ENCODE peak calls at places on chromosomes 11 and 22, in nine cellular contexts. U is lung, Y is heart right ventricle, D is A549, M is psoas muscle, Q is IMR-90, F is upper lobe of right lung, E is PC-3, G is tibial artery. B is an unnamed sample.

GRCh38 chr11:61362542-61362875 is 335 bp downstream of the TMEM138 start:
- DNase-seq in M (no peak), D (peak; percentile 48), Y (no peak), Q (peak; percentile 65), E (peak; percentile 34), G (no peak), U (no peak), F (no peak), B (peak; percentile 39)

GRCh38 chr11:45879803-45880685 is 5.4 kb upstream of the MAPK8IP1 start:
- DNase-seq in Y (no peak), D (peak; percentile 19), M (no peak), U (no peak), E (peak; percentile 82), G (no peak), F (no peak), Q (peak; percentile 22), B (no peak)

GRCh38 chr11:114233755-114234154 is 62.4 kb upstream of the NNMT start:
- DNase-seq in Y (no peak), G (no peak), Q (peak; percentile 0), M (no peak), F (no peak), D (no peak), U (no peak), E (no peak), B (no peak)

GRCh38 chr22:23256986-23257888 is 76.9 kb downstream of the BCR start:
- DNase-seq in G (peak; percentile 93), D (no peak), M (peak; percentile 74), U (no peak), F (no peak), E (no peak), Y (peak; percentile 53), Q (no peak), B (peak; percentile 19)

GRCh38 chr22:37758698-37759097 is 49.0 kb upstream of the GCAT start:
- DNase-seq in Y (no peak), U (no peak), F (no peak), D (no peak), G (no peak), Q (no peak), E (no peak), M (no peak), B (no peak)

GRCh38 chr11:125566235-125566634 is 3.0 kb upstream of the EI24 start:
- DNase-seq in M (no peak), F (no peak), Q (no peak), E (no peak), Y (no peak), D (no peak), G (no peak), U (no peak), B (no peak)

GRCh38 chr22:44026630-44027511 is 2.8 kb downstream of the PARVB start:
- DNase-seq in M (peak; percentile 79), E (no peak), U (peak; percentile 75), Q (peak; percentile 63), G (peak; percentile 86), Y (peak; percentile 72), D (no peak), F (peak; percentile 88), B (peak; percentile 24)

GRCh38 chr11:5550440-5551095 is 2.2 kb upstream of the OR52H1 start:
- DNase-seq in E (peak; percentile 80), U (no peak), G (no peak), Q (peak; percentile 91), M (no peak), F (no peak), D (peak; percentile 21), Y (no peak), B (no peak)

DNA sequence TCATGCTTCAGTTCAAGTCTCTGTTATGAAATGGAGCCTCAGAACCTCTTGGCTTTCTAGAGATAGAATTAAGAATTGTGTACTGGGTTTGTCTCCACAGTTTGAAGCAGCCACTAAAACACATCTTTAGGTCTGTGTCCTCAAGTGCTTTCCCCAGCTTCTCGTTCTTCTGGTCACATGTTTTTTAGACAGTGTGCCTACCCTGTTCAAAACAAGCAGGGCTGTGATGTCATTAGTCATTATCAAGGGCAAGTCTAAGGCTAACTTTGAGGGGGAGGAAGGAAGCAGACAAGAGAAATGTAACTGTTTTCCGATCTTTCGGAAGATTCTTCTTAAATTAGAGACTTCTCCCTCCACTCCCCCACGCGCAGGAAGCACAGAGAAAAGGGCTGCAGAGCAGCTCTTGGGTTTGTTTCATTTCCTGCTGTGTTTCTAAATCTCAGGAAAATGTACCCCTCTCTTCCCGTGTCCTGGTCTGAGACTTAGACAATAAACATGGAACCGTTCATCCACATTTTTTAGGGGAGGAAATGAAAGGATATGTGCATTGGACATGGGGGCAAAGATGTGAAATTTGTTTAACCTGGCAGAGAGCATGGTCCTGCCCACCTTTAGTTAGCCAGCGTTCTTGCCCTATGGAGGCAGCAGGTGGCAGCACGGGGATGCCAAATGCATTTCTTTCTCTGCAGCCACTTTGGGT is 3.1 kb downstream of the AKIP1 start:
- DNase-seq in Y (no peak), Q (peak; percentile 39), E (peak; percentile 41), F (no peak), D (peak; percentile 29), G (no peak), M (no peak), U (no peak), B (no peak)
- TF ChIP-seq CTCF in Y (peak; percentile 70), Q (peak; percentile 75), E (peak; percentile 87), F (peak; percentile 70), D (peak; percentile 79), G (peak; percentile 53), M (peak; percentile 40), U (peak; percentile 31), B (peak; percentile 22)

GRCh38 chr11:75334402-75334891 is 17.0 kb downstream of the ARRB1 start:
- DNase-seq in G (no peak), Q (no peak), E (no peak), F (no peak), Y (no peak), U (no peak), M (no peak), D (no peak), B (no peak)
- H3K4me1 ChIP-seq in G (no peaks in the 10 kb centered on the region), Q (peaks cover 32% of the 10 kb centered on the region), E (peaks cover 9% of the 10 kb centered on the region), F (peaks cover 86% of the 10 kb centered on the region), Y (peaks cover 65% of the 10 kb centered on the region), U (peaks cover 7% of the 10 kb centered on the region), M (peaks cover 6% of the 10 kb centered on the region), D (peaks cover 38% of the 10 kb centered on the region), B (peaks cover 49% of the 10 kb centered on the region)

DNA sequence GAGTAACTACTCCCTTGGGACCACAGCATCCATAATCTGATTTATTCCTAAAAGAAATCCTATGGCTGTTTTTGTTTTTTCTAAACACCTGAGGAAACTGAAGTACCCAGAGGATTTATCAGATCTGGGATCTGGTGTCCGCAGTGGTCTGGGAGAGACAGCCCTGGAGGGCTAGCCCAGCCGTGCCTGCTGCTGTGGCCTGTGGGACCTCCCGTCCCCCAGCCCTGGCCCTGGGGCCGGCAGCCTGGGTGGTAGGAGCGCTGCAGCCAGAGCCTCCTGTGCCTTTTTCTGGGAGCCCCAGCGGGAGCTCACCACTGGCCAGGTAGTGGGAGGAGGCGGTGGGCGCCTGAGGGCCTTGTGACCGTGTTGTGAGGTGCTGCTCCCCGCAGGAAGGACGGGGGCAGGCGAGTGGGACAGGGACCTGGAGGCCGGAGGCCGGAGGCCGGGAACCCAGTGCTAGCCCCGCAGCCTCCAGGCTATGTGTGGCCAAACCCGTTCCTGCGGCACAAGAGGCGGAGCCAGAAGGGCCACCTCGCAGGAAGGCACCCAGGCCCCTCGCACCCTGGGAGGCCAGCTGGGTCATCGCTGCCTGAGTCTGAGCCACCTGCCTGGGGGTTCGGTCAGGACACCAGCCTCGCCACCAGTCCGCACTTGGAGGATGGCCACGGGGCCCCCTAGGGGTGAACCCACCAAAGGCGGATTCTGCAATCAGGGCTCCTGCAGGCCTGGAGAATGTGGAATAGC is 18.2 kb upstream of the C11orf96 start:
- DNase-seq in M (no peak), F (no peak), U (no peak), G (peak; percentile 70), E (no peak), Y (no peak), D (no peak), Q (no peak), B (no peak)
- TF ChIP-seq CTCF in M (peak; percentile 8), F (no peak), U (no peak), G (no peak), E (no peak), Y (no peak), D (no peak), Q (no peak), B (no peak)

GRCh38 chr11:66334605-66335442 is 1.4 kb downstream of the RIN1 start:
- DNase-seq in G (no peak), Q (no peak), U (no peak), Y (no peak), D (no peak), F (peak; percentile 60), M (no peak), E (no peak), B (no peak)

GRCh38 chr11:66332371-66333219 is 3.6 kb downstream of the RIN1 start:
- DNase-seq in D (no peak), U (no peak), Q (no peak), E (no peak), G (no peak), M (no peak), F (no peak), Y (no peak), B (no peak)

GRCh38 chr11:66331542-66332370 is 4.5 kb downstream of the RIN1 start:
- DNase-seq in F (no peak), G (no peak), E (no peak), D (no peak), Y (no peak), M (no peak), Q (no peak), U (no peak), B (no peak)

GRCh38 chr11:66333896-66334604 is 2.2 kb downstream of the RIN1 start:
- DNase-seq in D (no peak), Y (no peak), M (no peak), U (no peak), Q (no peak), G (no peak), F (peak; percentile 52), E (no peak), B (no peak)

GRCh38 chr11:66333220-66333877 is 2.9 kb downstream of the RIN1 start:
- DNase-seq in M (no peak), D (no peak), G (no peak), Q (no peak), U (no peak), Y (no peak), E (no peak), F (no peak), B (no peak)
- H3K4me1 ChIP-seq in M (peaks cover 36% of the 10 kb centered on the region), D (peaks cover 30% of the 10 kb centered on the region), G (peaks cover 27% of the 10 kb centered on the region), Q (peaks cover 27% of the 10 kb centered on the region), U (no peaks in the 10 kb centered on the region), Y (peaks cover 34% of the 10 kb centered on the region), E (peaks cover 35% of the 10 kb centered on the region), F (peaks cover 33% of the 10 kb centered on the region), B (peaks cover 35% of the 10 kb centered on the region)

GRCh38 chr22:41966607-41967240 is 2.5 kb upstream of the SEPTIN3 start:
- DNase-seq in Q (peak; percentile 88), Y (no peak), E (peak; percentile 80), F (no peak), D (peak; percentile 78), M (no peak), G (no peak), U (no peak), B (no peak)
- TF ChIP-seq CTCF in Q (peak; percentile 65), Y (peak; percentile 36), E (peak; percentile 66), F (peak; percentile 35), D (peak; percentile 23), M (peak; percentile 15), G (no peak), U (no peak), B (no peak)